ENCODE peak calls at places on chromosomes 12 and 14, in five cellular contexts. S, X, J, W and Y are unnamed samples.

GRCh38 chr12:65561798-65562382 is 262.4 kb upstream of the HMGA2 start:
- DNase-seq in X (no peak), S (no peak), W (no peak), J (no peak), Y (no peak)

GRCh38 chr12:89949457-89950195 is 241.0 kb upstream of the ATP2B1 start:
- DNase-seq in W (peak), J (no peak), X (no peak), S (no peak), Y (no peak)

GRCh38 chr12:33192226-33192625 is 247.4 kb downstream of the SYT10 start:
- DNase-seq in S (no peak), J (no peak), X (no peak), W (no peak), Y (no peak)

GRCh38 chr14:105123981-105124836 is 44.4 kb downstream of the JAG2 start:
- DNase-seq in J (no peak), S (no peak), W (no peak), X (no peak), Y (no peak)

GRCh38 chr12:53060721-53061276 is 10.9 kb downstream of the TNS2 start:
- DNase-seq in S (peak), W (no peak), J (no peak), X (no peak), Y (no peak)

GRCh38 chr14:35121026-35121886 is 534 bp downstream of the PPP2R3C start:
- DNase-seq in S (no peak), W (peak), X (peak), J (no peak), Y (no peak)

GRCh38 chr12:116607039-116607438 is 47.9 kb downstream of the MAP1LC3B2 start:
- DNase-seq in J (no peak), W (no peak), S (no peak), X (no peak), Y (no peak)

GRCh38 chr14:105939810-105940508 is 413.6 kb downstream of the TMEM121 start:
- DNase-seq in W (no peak), S (peak), J (no peak), X (no peak), Y (no peak)

GRCh38 chr14:68815288-68816182 is 22.7 kb upstream of the ZFP36L1 start:
- DNase-seq in J (no peak), S (no peak), X (no peak), W (no peak), Y (no peak)